ENCODE peak calls at places on chromosomes 4 and X, in seven cellular contexts. B is bronchial epithelial cell, C is pancreas, M is HCT116, J is HAP-1, H is cardiac muscle cell, G is tibial nerve. W is an unnamed sample.

GRCh38 chr4:26522478-26522877 is 32.2 kb upstream of the CCKAR start:
- DNase-seq in J (no peak), H (no peak), M (no peak), G (no peak), C (no peak), B (peak), W (no peak)

GRCh38 chrX:45621356-45622041 is 420.8 kb upstream of the DIPK2B start:
- DNase-seq in B (peak), H (peak), J (no peak), M (no peak), C (no peak), G (no peak), W (no peak)

GRCh38 chr4:168832746-168833575 is 177.1 kb downstream of the CBR4 start:
- DNase-seq in J (no peak), M (no peak), H (no peak), C (peak), G (peak), B (peak), W (peak)

GRCh38 chr4:163790231-163790630 is 295.7 kb downstream of the TMA16 start:
- DNase-seq in B (no peak), G (no peak), H (no peak), J (no peak), M (no peak), C (no peak), W (no peak)

GRCh38 chr4:74830928-74831327 is 36.6 kb upstream of the BTC start:
- DNase-seq in J (no peak), M (no peak), H (peak), G (no peak), C (no peak), B (no peak), W (no peak)

GRCh38 chr4:184818216-184818564 is 7.6 kb downstream of the ACSL1 start:
- DNase-seq in J (no peak), C (no peak), G (no peak), H (no peak), M (no peak), B (no peak), W (no peak)

GRCh38 chrX:136608295-136608933 is 39.5 kb upstream of the CD40LG start:
- DNase-seq in G (peak), B (peak), C (peak), M (peak), H (peak), J (peak), W (peak)

GRCh38 chr4:147862043-147862692 is 130.3 kb downstream of the ARHGAP10 start:
- DNase-seq in H (no peak), B (no peak), M (no peak), C (no peak), J (no peak), G (no peak), W (no peak)

GRCh38 chrX:42496239-42496638 is 281.7 kb downstream of the PPP1R2C start:
- DNase-seq in H (no peak), B (no peak), C (no peak), J (no peak), G (no peak), M (no peak), W (no peak)

GRCh38 chr4:10020106-10020505 is 1.2 kb downstream of the SLC2A9 start:
- DNase-seq in M (no peak), J (no peak), G (no peak), B (no peak), C (no peak), H (no peak), W (no peak)

GRCh38 chrX:136219893-136220292 is 31.3 kb downstream of the MAP7D3 start:
- DNase-seq in J (no peak), G (no peak), M (no peak), B (peak), C (no peak), H (no peak), W (no peak)

GRCh38 chr4:182585321-182585720 is 331.9 kb downstream of the DCTD start:
- DNase-seq in H (no peak), C (no peak), M (no peak), B (no peak), G (no peak), J (no peak), W (no peak)

GRCh38 chr4:54090804-54091623 is 8.9 kb upstream of the GSX2 start:
- DNase-seq in H (peak), J (no peak), C (peak), G (no peak), B (peak), M (no peak), W (peak)

GRCh38 chr4:183691897-183692296 is 32.8 kb downstream of the TRAPPC11 start:
- DNase-seq in M (no peak), C (no peak), J (no peak), B (no peak), H (no peak), G (no peak), W (no peak)

GRCh38 chr4:42282081-42282901 is 115.0 kb upstream of the SHISA3 start:
- DNase-seq in G (peak), M (peak), H (peak), J (peak), C (peak), B (peak), W (no peak)

GRCh38 chrX:150338615-150339014 is 24.5 kb upstream of the MAMLD1 start:
- DNase-seq in B (no peak), C (no peak), G (no peak), H (no peak), M (no peak), J (no peak), W (no peak)

GRCh38 chrX:10457092-10457491 is 163.3 kb downstream of the MID1 start:
- DNase-seq in J (no peak), B (peak), G (no peak), H (peak), M (no peak), C (no peak), W (no peak)

GRCh38 chr4:108838451-108838850 is 75.6 kb upstream of the ETNPPL start:
- DNase-seq in H (no peak), J (no peak), B (no peak), M (no peak), G (no peak), C (no peak), W (no peak)

GRCh38 chrX:24025741-24026402 is 1.1 kb downstream of the KLHL15 start:
- DNase-seq in H (peak), G (peak), J (peak), B (peak), M (peak), C (no peak), W (no peak)

GRCh38 chrX:144840616-144841015 is 406.7 kb upstream of the SPANXN1 start:
- DNase-seq in M (no peak), J (no peak), H (no peak), G (no peak), B (no peak), C (no peak), W (no peak)

GRCh38 chr4:139756391-139757180 is 91.0 kb downstream of the MGST2 start:
- DNase-seq in H (no peak), J (no peak), M (no peak), B (no peak), C (no peak), G (no peak), W (no peak)

GRCh38 chrX:56000169-56000568 is 232.0 kb upstream of the KLF8 start:
- DNase-seq in B (peak), G (peak), J (no peak), C (no peak), H (no peak), M (no peak), W (no peak)

GRCh38 chr4:39469429-39470077 is 10.7 kb downstream of the LIAS start:
- DNase-seq in H (peak), J (peak), M (peak), B (peak), G (peak), C (peak), W (peak)

GRCh38 chrX:49260221-49260985 is 4.1 kb downstream of the FOXP3 start:
- DNase-seq in M (no peak), B (no peak), G (no peak), J (no peak), H (no peak), C (no peak), W (no peak)

GRCh38 chr4:89007338-89007737 is 49.6 kb downstream of the FAM13A start:
- DNase-seq in B (no peak), M (no peak), C (no peak), H (no peak), J (no peak), G (no peak), W (no peak)

GRCh38 chr4:108118505-108118904 is 50.2 kb downstream of the LEF1 start:
- DNase-seq in G (no peak), H (no peak), M (no peak), J (no peak), C (no peak), B (peak), W (no peak)

GRCh38 chrX:107135965-107136307 is 17.3 kb upstream of the RBM41 start:
- DNase-seq in M (no peak), J (no peak), H (no peak), B (peak), G (no peak), C (no peak), W (no peak)

GRCh38 chr4:3301450-3302163 is 8.8 kb downstream of the RGS12 start:
- DNase-seq in C (no peak), H (no peak), J (no peak), G (no peak), B (no peak), M (no peak), W (peak)
- H3K4me3 ChIP-seq in C (no peak), H (no peak), J (no peak), G (no peak), B (no peak), M (no peak), W (no peak)

GRCh38 chr4:158172196-158172557 is 648 bp downstream of the GASK1B start:
- DNase-seq in G (no peak), H (peak), B (no peak), C (no peak), M (no peak), J (peak), W (no peak)
- H3K4me3 ChIP-seq in G (peak), H (peak), B (peak), C (no peak), M (peak), J (peak), W (peak)

GRCh38 chr4:167234388-167234881 is at the start of gene SPOCK3:
- DNase-seq in C (peak), B (peak), G (no peak), H (peak), M (peak), J (peak), W (peak)
- H3K4me3 ChIP-seq in C (no peak), B (peak), G (peak), H (peak), M (peak), J (peak), W (peak)

GRCh38 chr4:103892616-103893015 is 172.8 kb upstream of the TACR3 start:
- DNase-seq in J (no peak), C (no peak), B (no peak), H (no peak), G (no peak), M (no peak), W (no peak)

GRCh38 chr4:103885152-103885551 is 165.4 kb upstream of the TACR3 start:
- DNase-seq in G (no peak), J (no peak), H (no peak), B (no peak), C (no peak), M (no peak), W (no peak)

GRCh38 chr4:103887191-103887590 is 167.4 kb upstream of the TACR3 start:
- DNase-seq in J (no peak), G (no peak), H (no peak), C (no peak), M (no peak), B (peak), W (no peak)
- H3K4me3 ChIP-seq in J (no peak), G (no peak), H (no peak), C (no peak), M (no peak), B (no peak), W (no peak)

GRCh38 chrX:38806054-38806389 is 4.8 kb downstream of the MID1IP1 start:
- DNase-seq in M (no peak), G (no peak), H (no peak), B (no peak), J (no peak), C (no peak), W (no peak)
- H3K4me3 ChIP-seq in M (peak), G (peak), H (peak), B (peak), J (peak), C (peak), W (peak)

DNA sequence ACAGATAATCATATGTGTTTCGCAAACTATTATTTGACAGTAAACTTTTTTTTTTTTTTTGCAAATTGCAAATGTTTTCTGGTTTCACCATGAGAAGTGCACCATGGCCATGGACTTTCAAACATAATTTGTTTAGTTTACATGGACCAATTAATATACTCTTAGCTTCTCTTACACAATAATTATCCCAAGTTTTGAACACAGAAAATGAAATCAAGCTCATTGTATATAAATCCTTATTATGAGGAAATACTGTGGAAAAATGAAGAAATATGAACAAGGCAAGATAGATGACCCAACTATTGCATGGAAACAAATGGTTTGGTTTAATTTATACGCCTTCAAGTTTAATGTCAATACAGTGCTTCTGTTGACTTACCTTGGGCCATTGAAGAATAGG is 3.9 kb downstream of the FGF5 start:
- DNase-seq in B (no peak), M (no peak), G (no peak), H (no peak), C (no peak), J (no peak), W (no peak)
- H3K4me3 ChIP-seq in B (no peak), M (no peak), G (no peak), H (no peak), C (no peak), J (no peak), W (no peak)

W was measured in right lobe of liver.